ENCODE peak calls at places on chromosome 13, in seven cellular contexts. B is EL; H is EH; L is KG1; T is pulmonary artery endothelial cell; N is lower lobe of right lung; O is activated CD4-positive, alpha-beta T cell treated with anti-CD3 and anti-CD28 coated beads for 1 hour. Y is an unnamed sample.

GRCh38 chr13:75479102-75479501 is 2.9 kb downstream of the TBC1D4 start:
- DNase-seq in B (no peak), H (peak), L (no peak), T (no peak), N (no peak), O (no peak), Y (no peak)

GRCh38 chr13:114067381-114067885 is 65.0 kb downstream of the RASA3 start:
- DNase-seq in B (peak), H (peak), L (peak), T (no peak), N (no peak), O (no peak), Y (no peak)

GRCh38 chr13:89518289-89519077 is 1829.0 kb upstream of the MIR17HG start:
- DNase-seq in B (no peak), H (no peak), L (no peak), T (no peak), N (no peak), O (no peak), Y (no peak)

GRCh38 chr13:36131215-36131930 is at the start of gene DCLK1:
- DNase-seq in B (peak), H (peak), L (no peak), T (no peak), N (peak), O (no peak), Y (peak)

GRCh38 chr13:43303040-43303729 is 279.8 kb downstream of the DNAJC15 start:
- DNase-seq in B (peak), H (peak), L (peak), T (peak), N (no peak), O (no peak), Y (peak)

GRCh38 chr13:26323764-26324163 is 69.8 kb downstream of the CDK8 start:
- DNase-seq in B (no peak), H (no peak), L (no peak), T (no peak), N (no peak), O (no peak), Y (no peak)

GRCh38 chr13:96238861-96239260 is 149.0 kb downstream of the HS6ST3 start:
- DNase-seq in B (no peak), H (no peak), L (no peak), T (no peak), N (no peak), O (no peak), Y (no peak)

GRCh38 chr13:32905063-32905863 is 111.0 kb upstream of the KL start:
- DNase-seq in B (peak), H (peak), L (no peak), T (no peak), N (no peak), O (no peak), Y (no peak)

GRCh38 chr13:110314516-110315245 is 7.6 kb downstream of the COL4A2 start:
- DNase-seq in B (no peak), H (no peak), L (no peak), T (no peak), N (no peak), O (no peak), Y (no peak)

GRCh38 chr13:50222569-50223332 is 207.5 kb downstream of the KCNRG start:
- DNase-seq in B (peak), H (peak), L (no peak), T (no peak), N (peak), O (no peak), Y (peak)

GRCh38 chr13:31124225-31124624 is 37.5 kb downstream of the HSPH1 start:
- DNase-seq in B (no peak), H (no peak), L (no peak), T (no peak), N (no peak), O (no peak), Y (no peak)

GRCh38 chr13:69124996-69125395 is 982.6 kb upstream of the ATXN8OS start:
- DNase-seq in B (no peak), H (no peak), L (no peak), T (no peak), N (no peak), O (no peak), Y (no peak)

GRCh38 chr13:30696278-30697176 is 38.8 kb upstream of the ALOX5AP start:
- DNase-seq in B (peak), H (peak), L (peak), T (no peak), N (peak), O (no peak), Y (no peak)

GRCh38 chr13:76016799-76017198 is 380.7 kb downstream of the LMO7 start:
- DNase-seq in B (peak), H (peak), L (peak), T (no peak), N (peak), O (no peak), Y (no peak)

GRCh38 chr13:39556856-39557255 is 46.1 kb downstream of the LHFPL6 start:
- DNase-seq in B (no peak), H (no peak), L (no peak), T (no peak), N (no peak), O (no peak), Y (no peak)

GRCh38 chr13:95535243-95535642 is 17.3 kb upstream of the CLDN10 start:
- DNase-seq in B (peak), H (peak), L (no peak), T (peak), N (no peak), O (no peak), Y (no peak)

GRCh38 chr13:77033717-77034302 is 6.9 kb upstream of the FBXL3 start:
- DNase-seq in B (peak), H (no peak), L (no peak), T (no peak), N (no peak), O (no peak), Y (no peak)

GRCh38 chr13:30364133-30364532 is 56.8 kb upstream of the KATNAL1 start:
- DNase-seq in B (peak), H (peak), L (no peak), T (peak), N (no peak), O (no peak), Y (no peak)

GRCh38 chr13:46374710-46375109 is 12.3 kb downstream of the RUBCNL start:
- DNase-seq in B (no peak), H (no peak), L (no peak), T (no peak), N (no peak), O (no peak), Y (no peak)

GRCh38 chr13:32642858-32643257 is 56.6 kb downstream of the PDS5B start:
- DNase-seq in B (no peak), H (no peak), L (no peak), T (no peak), N (no peak), O (no peak), Y (no peak)

GRCh38 chr13:71358218-71358617 is 508.8 kb downstream of the DACH1 start:
- DNase-seq in B (no peak), H (no peak), L (no peak), T (no peak), N (no peak), O (no peak), Y (no peak)

GRCh38 chr13:112450118-112450517 is 74.0 kb downstream of the SPACA7 start:
- DNase-seq in B (no peak), H (no peak), L (no peak), T (no peak), N (no peak), O (no peak), Y (no peak)

GRCh38 chr13:92719868-92720267 is 506.7 kb upstream of the GPC6 start:
- DNase-seq in B (no peak), H (no peak), L (no peak), T (no peak), N (no peak), O (no peak), Y (no peak)

GRCh38 chr13:113735750-113736149 is 23.3 kb upstream of the TMEM255B start:
- DNase-seq in B (no peak), H (no peak), L (no peak), T (no peak), N (peak), O (no peak), Y (no peak)

GRCh38 chr13:74274946-74275345 is 140.7 kb upstream of the KLF12 start:
- DNase-seq in B (peak), H (peak), L (no peak), T (no peak), N (no peak), O (no peak), Y (no peak)

GRCh38 chr13:99987180-99988047 is 5.8 kb downstream of the ZIC2 start:
- DNase-seq in B (no peak), H (no peak), L (no peak), T (no peak), N (no peak), O (no peak), Y (no peak)

GRCh38 chr13:67204731-67205130 is 25.4 kb downstream of the PCDH9 start:
- DNase-seq in B (no peak), H (peak), L (no peak), T (no peak), N (no peak), O (no peak), Y (no peak)

GRCh38 chr13:46211521-46212351 is at the start of gene LRRC63:
- DNase-seq in B (peak), H (peak), L (peak), T (no peak), N (peak), O (peak), Y (peak)

GRCh38 chr13:85313761-85314503 is 485.3 kb downstream of the SLITRK6 start:
- DNase-seq in B (peak), H (peak), L (no peak), T (no peak), N (no peak), O (no peak), Y (no peak)

GRCh38 chr13:43058318-43058674 is 34.9 kb downstream of the DNAJC15 start:
- DNase-seq in B (peak), H (peak), L (no peak), T (no peak), N (no peak), O (no peak), Y (peak)

GRCh38 chr13:107351305-107351704 is 783.4 kb upstream of the ARGLU1 start:
- DNase-seq in B (no peak), H (no peak), L (no peak), T (peak), N (no peak), O (no peak), Y (no peak)

GRCh38 chr13:98103942-98104880 is 38.7 kb upstream of the FARP1 start:
- DNase-seq in B (peak), H (peak), L (no peak), T (no peak), N (no peak), O (no peak), Y (no peak)

GRCh38 chr13:81591528-81592220 is 1250.7 kb upstream of the SPRY2 start:
- DNase-seq in B (no peak), H (no peak), L (no peak), T (no peak), N (no peak), O (no peak), Y (no peak)

Y was measured in ureter.